ENCODE peak calls at places on chromosome 18, in nine cellular contexts. F is left ventricle myocardium superior, S is RWPE1, K is HCT116, O is A549, G is SJSA1, Q is NCI-H69, B is aorta, T is DMS153. P is an unnamed sample.

GRCh38 chr18:24534271-24534670 is 73.8 kb downstream of the HRH4 start:
- DNase-seq in G (no peak), T (no peak), K (no peak), O (no peak), S (no peak), Q (no peak), F (no peak), B (no peak), P (no peak)

GRCh38 chr18:75269696-75270095 is 59.1 kb downstream of the TSHZ1 start:
- DNase-seq in G (no peak), T (no peak), B (no peak), S (no peak), K (no peak), F (no peak), O (no peak), Q (no peak), P (no peak)

GRCh38 chr18:36544036-36544725 is 246.7 kb downstream of the FHOD3 start:
- DNase-seq in B (peak; percentile 76), T (peak; percentile 31), O (no peak), G (no peak), S (peak; percentile 33), K (no peak), Q (peak; percentile 99), F (peak; percentile 44), P (no peak)

GRCh38 chr18:69538849-69539248 is 138.2 kb downstream of the DOK6 start:
- DNase-seq in O (no peak), G (no peak), T (no peak), F (no peak), B (no peak), S (no peak), Q (no peak), K (no peak), P (no peak)

GRCh38 chr18:45212186-45213039 is 402.9 kb upstream of the SLC14A2 start:
- DNase-seq in O (peak; percentile 68), Q (peak; percentile 95), B (peak; percentile 82), G (peak; percentile 56), F (peak; percentile 81), K (peak; percentile 22), S (peak; percentile 35), T (peak; percentile 66), P (peak; percentile 46)

GRCh38 chr18:28725876-28726275 is 548.9 kb upstream of the CDH2 start:
- DNase-seq in B (no peak), O (no peak), F (no peak), K (no peak), S (no peak), T (no peak), Q (no peak), G (no peak), P (no peak)

GRCh38 chr18:71865888-71866287 is 678.3 kb downstream of the CBLN2 start:
- DNase-seq in G (no peak), B (no peak), K (no peak), F (no peak), Q (no peak), O (no peak), S (no peak), T (no peak), P (no peak)

GRCh38 chr18:58202406-58202730 is 158.3 kb downstream of the NEDD4L start:
- DNase-seq in O (no peak), B (no peak), Q (peak; percentile 75), G (peak; percentile 33), K (no peak), T (peak; percentile 87), F (no peak), S (no peak), P (no peak)

GRCh38 chr18:58772161-58772560 is 92.5 kb upstream of the ZNF532 start:
- DNase-seq in G (no peak), F (no peak), Q (no peak), K (no peak), S (no peak), T (no peak), O (no peak), B (no peak), P (no peak)

GRCh38 chr18:51463483-51464136 is 266.1 kb upstream of the MEX3C start:
- DNase-seq in S (no peak), Q (no peak), B (no peak), G (no peak), T (no peak), K (no peak), O (no peak), F (no peak), P (no peak)

GRCh38 chr18:79534356-79534755 is 138.6 kb downstream of the NFATC1 start:
- DNase-seq in S (no peak), G (no peak), F (no peak), K (no peak), B (peak; percentile 22), O (no peak), T (no peak), Q (no peak), P (no peak)

GRCh38 chr18:60549338-60549960 is 176.9 kb upstream of the MC4R start:
- DNase-seq in S (no peak), G (peak; percentile 28), K (peak; percentile 66), O (peak; percentile 58), F (no peak), B (no peak), T (peak; percentile 27), Q (peak; percentile 95), P (no peak)

GRCh38 chr18:43648002-43648401 is 370.7 kb upstream of the SYT4 start:
- DNase-seq in Q (no peak), O (no peak), S (no peak), B (no peak), G (no peak), T (no peak), F (no peak), K (no peak), P (no peak)

GRCh38 chr18:7069191-7069590 is 48.4 kb downstream of the LAMA1 start:
- DNase-seq in S (no peak), F (no peak), K (no peak), B (no peak), T (no peak), G (no peak), Q (no peak), O (no peak), P (no peak)

GRCh38 chr18:580154-580553 is at the start of gene CETN1:
- DNase-seq in S (no peak), K (no peak), O (no peak), T (no peak), G (no peak), F (no peak), B (no peak), Q (no peak), P (no peak)

GRCh38 chr18:23885750-23886149 is 128.8 kb upstream of the TTC39C start:
- DNase-seq in B (no peak), O (no peak), S (no peak), G (no peak), F (no peak), K (no peak), Q (no peak), T (no peak), P (no peak)

GRCh38 chr18:35042389-35043066 is 1.3 kb downstream of the MAPRE2 start:
- DNase-seq in O (no peak), Q (peak; percentile 64), T (no peak), G (no peak), F (no peak), K (no peak), S (no peak), B (no peak), P (no peak)

GRCh38 chr18:13134551-13135401 is 83.8 kb upstream of the LDLRAD4 start:
- DNase-seq in O (no peak), B (no peak), K (no peak), G (no peak), T (no peak), Q (no peak), S (no peak), F (no peak), P (no peak)

GRCh38 chr18:51321696-51322095 is 124.2 kb upstream of the MEX3C start:
- DNase-seq in F (no peak), T (no peak), O (no peak), B (no peak), Q (no peak), S (peak; percentile 74), K (no peak), G (no peak), P (no peak)

GRCh38 chr18:6370410-6370809 is 44.3 kb downstream of the L3MBTL4 start:
- DNase-seq in T (peak; percentile 14), G (peak; percentile 39), K (no peak), O (no peak), B (no peak), S (no peak), Q (peak; percentile 97), F (no peak), P (no peak)